ENCODE peak calls at places on chromosomes 11 and 22, in four cellular contexts. One of them, this sample, is unnamed.

GRCh38 chr11:29534831-29535230 is 482.0 kb downstream of the KCNA4 start:
- DNase-seq in lower leg skin: no peak
- DNase-seq in CD8-positive, alpha-beta T cell: no peak
- DNase-seq in PC-9: no peak
- DNase-seq in this sample: no peak

GRCh38 chr11:75326439-75326810 is 25.0 kb downstream of the ARRB1 start:
- DNase-seq in PC-9: no peak
- DNase-seq in CD8-positive, alpha-beta T cell: no peak
- DNase-seq in lower leg skin: no peak
- DNase-seq in this sample: no peak

GRCh38 chr11:5336331-5336730 is 7.0 kb downstream of the OR51B5 start:
- DNase-seq in lower leg skin: no peak
- DNase-seq in PC-9: no peak
- DNase-seq in CD8-positive, alpha-beta T cell: no peak
- DNase-seq in this sample: no peak

GRCh38 chr11:38900156-38900679 is 2302.2 kb upstream of the RAG2 start:
- DNase-seq in PC-9: no peak
- DNase-seq in CD8-positive, alpha-beta T cell: no peak
- DNase-seq in lower leg skin: no peak
- DNase-seq in this sample: no peak

GRCh38 chr11:32613500-32614151 is 30.0 kb downstream of the EIF3M start:
- DNase-seq in PC-9: no peak
- DNase-seq in lower leg skin: no peak
- DNase-seq in CD8-positive, alpha-beta T cell: no peak
- DNase-seq in this sample: no peak

GRCh38 chr11:26078217-26078821 is 253.6 kb upstream of the ANO3 start:
- DNase-seq in CD8-positive, alpha-beta T cell: no peak
- DNase-seq in PC-9: no peak
- DNase-seq in lower leg skin: no peak
- DNase-seq in this sample: no peak

GRCh38 chr22:20016734-20017621 is at the start of gene ARVCF:
- DNase-seq in PC-9: peak
- DNase-seq in lower leg skin: peak
- DNase-seq in CD8-positive, alpha-beta T cell: peak
- DNase-seq in this sample: no peak

GRCh38 chr11:73143126-73143838 is 1.2 kb upstream of the FCHSD2 start:
- DNase-seq in CD8-positive, alpha-beta T cell: no peak
- DNase-seq in lower leg skin: peak
- DNase-seq in PC-9: no peak
- DNase-seq in this sample: no peak

GRCh38 chr22:31089101-31090100 is 8.3 kb downstream of the SMTN start:
- DNase-seq in lower leg skin: no peak
- DNase-seq in CD8-positive, alpha-beta T cell: no peak
- DNase-seq in PC-9: no peak
- DNase-seq in this sample: peak

GRCh38 chr11:2693271-2693833 is 6.4 kb downstream of the KCNQ1OT1 start:
- DNase-seq in CD8-positive, alpha-beta T cell: no peak
- DNase-seq in lower leg skin: peak
- DNase-seq in PC-9: no peak
- DNase-seq in this sample: no peak

GRCh38 chr11:83195649-83196048 is 2.1 kb downstream of the ANKRD42 start:
- DNase-seq in PC-9: no peak
- DNase-seq in lower leg skin: no peak
- DNase-seq in CD8-positive, alpha-beta T cell: no peak
- DNase-seq in this sample: no peak

GRCh38 chr11:131033151-131033651 is 116.9 kb upstream of the SNX19 start:
- DNase-seq in PC-9: peak
- DNase-seq in CD8-positive, alpha-beta T cell: no peak
- DNase-seq in lower leg skin: no peak
- DNase-seq in this sample: no peak

GRCh38 chr22:35344956-35345690 is 35.8 kb upstream of the HMOX1 start:
- DNase-seq in PC-9: no peak
- DNase-seq in lower leg skin: no peak
- DNase-seq in CD8-positive, alpha-beta T cell: no peak
- DNase-seq in this sample: no peak

GRCh38 chr11:134654161-134654915 is 242.3 kb upstream of the B3GAT1 start:
- DNase-seq in PC-9: no peak
- DNase-seq in CD8-positive, alpha-beta T cell: peak
- DNase-seq in lower leg skin: peak
- DNase-seq in this sample: peak

GRCh38 chr11:110049501-110050200 is 43.5 kb upstream of the ZC3H12C start:
- DNase-seq in lower leg skin: no peak
- DNase-seq in CD8-positive, alpha-beta T cell: no peak
- DNase-seq in PC-9: no peak
- DNase-seq in this sample: no peak

GRCh38 chr11:20464566-20464965 is 77.0 kb downstream of the PRMT3 start:
- DNase-seq in CD8-positive, alpha-beta T cell: no peak
- DNase-seq in PC-9: no peak
- DNase-seq in lower leg skin: no peak
- DNase-seq in this sample: no peak

GRCh38 chr11:65553301-65554001 is 4.7 kb downstream of the LTBP3 start:
- DNase-seq in CD8-positive, alpha-beta T cell: peak
- DNase-seq in PC-9: peak
- DNase-seq in lower leg skin: peak
- DNase-seq in this sample: no peak

GRCh38 chr22:40031766-40032470 is 37.2 kb downstream of the FAM83F start:
- DNase-seq in CD8-positive, alpha-beta T cell: no peak
- DNase-seq in PC-9: no peak
- DNase-seq in lower leg skin: peak
- DNase-seq in this sample: no peak

GRCh38 chr11:6498121-6498520 is 1.0 kb downstream of the DNHD1 start:
- DNase-seq in lower leg skin: peak
- DNase-seq in CD8-positive, alpha-beta T cell: no peak
- DNase-seq in PC-9: no peak
- DNase-seq in this sample: no peak

GRCh38 chr11:133821776-133822175 is 23.5 kb downstream of the SPATA19 start:
- DNase-seq in PC-9: peak
- DNase-seq in CD8-positive, alpha-beta T cell: no peak
- DNase-seq in lower leg skin: peak
- DNase-seq in this sample: no peak

GRCh38 chr11:68266121-68266891 is 5.5 kb downstream of the C11orf24 start:
- DNase-seq in PC-9: no peak
- DNase-seq in CD8-positive, alpha-beta T cell: no peak
- DNase-seq in lower leg skin: peak
- DNase-seq in this sample: no peak

GRCh38 chr11:57971272-57972012 is 52.2 kb upstream of the OR9Q1 start:
- DNase-seq in CD8-positive, alpha-beta T cell: no peak
- DNase-seq in lower leg skin: no peak
- DNase-seq in PC-9: no peak
- DNase-seq in this sample: no peak

GRCh38 chr11:126153999-126154398 is 57.5 kb downstream of the RPUSD4 start:
- DNase-seq in PC-9: peak
- DNase-seq in lower leg skin: no peak
- DNase-seq in CD8-positive, alpha-beta T cell: no peak
- DNase-seq in this sample: no peak

GRCh38 chr11:132610216-132610615 is 922.1 kb downstream of the OPCML start:
- DNase-seq in lower leg skin: no peak
- DNase-seq in CD8-positive, alpha-beta T cell: no peak
- DNase-seq in PC-9: no peak
- DNase-seq in this sample: no peak

GRCh38 chr22:46737976-46738641 is at the start of gene CERK:
- DNase-seq in lower leg skin: peak
- DNase-seq in CD8-positive, alpha-beta T cell: peak
- DNase-seq in PC-9: peak
- DNase-seq in this sample: no peak

GRCh38 chr11:93902921-93903320 is 52.5 kb upstream of the VSTM5 start:
- DNase-seq in CD8-positive, alpha-beta T cell: no peak
- DNase-seq in lower leg skin: no peak
- DNase-seq in PC-9: no peak
- DNase-seq in this sample: no peak

GRCh38 chr11:118210323-118210722 is 14.5 kb downstream of the JAML start:
- DNase-seq in lower leg skin: no peak
- DNase-seq in CD8-positive, alpha-beta T cell: no peak
- DNase-seq in PC-9: no peak
- DNase-seq in this sample: no peak

GRCh38 chr22:49848690-49849160 is 4.9 kb upstream of the ZBED4 start:
- DNase-seq in CD8-positive, alpha-beta T cell: no peak
- DNase-seq in lower leg skin: no peak
- DNase-seq in PC-9: no peak
- DNase-seq in this sample: no peak

GRCh38 chr11:119368121-119369034 is 13.1 kb downstream of the USP2 start:
- DNase-seq in lower leg skin: no peak
- DNase-seq in PC-9: peak
- DNase-seq in CD8-positive, alpha-beta T cell: no peak
- DNase-seq in this sample: no peak

GRCh38 chr11:69504127-69504526 is 22.7 kb downstream of the LINC01488 start:
- DNase-seq in lower leg skin: no peak
- DNase-seq in PC-9: no peak
- DNase-seq in CD8-positive, alpha-beta T cell: no peak
- DNase-seq in this sample: no peak

GRCh38 chr22:20965888-20966855 is 883 bp upstream of the AIFM3 start:
- DNase-seq in CD8-positive, alpha-beta T cell: no peak
- DNase-seq in lower leg skin: no peak
- DNase-seq in PC-9: no peak
- DNase-seq in this sample: no peak

GRCh38 chr11:113690619-113691569 is 15.2 kb downstream of the TMPRSS5 start:
- DNase-seq in lower leg skin: no peak
- DNase-seq in PC-9: peak
- DNase-seq in CD8-positive, alpha-beta T cell: no peak
- DNase-seq in this sample: no peak

GRCh38 chr22:20237480-20238440 is 30.4 kb downstream of the RTN4R start:
- DNase-seq in CD8-positive, alpha-beta T cell: peak
- DNase-seq in PC-9: no peak
- DNase-seq in lower leg skin: no peak
- DNase-seq in this sample: no peak

GRCh38 chr11:45158891-45159605 is 12.6 kb downstream of the PRDM11 start:
- DNase-seq in PC-9: no peak
- DNase-seq in CD8-positive, alpha-beta T cell: no peak
- DNase-seq in lower leg skin: peak
- DNase-seq in this sample: no peak

GRCh38 chr11:68031136-68031459 is 617 bp downstream of the NDUFS8 start:
- DNase-seq in CD8-positive, alpha-beta T cell: peak
- DNase-seq in PC-9: no peak
- DNase-seq in lower leg skin: no peak
- DNase-seq in this sample: no peak

GRCh38 chr22:32465661-32466060 is 1.4 kb upstream of the BPIFC start:
- DNase-seq in CD8-positive, alpha-beta T cell: no peak
- DNase-seq in PC-9: no peak
- DNase-seq in lower leg skin: no peak
- DNase-seq in this sample: no peak

GRCh38 chr11:35798423-35798822 is 135.8 kb downstream of the TRIM44 start:
- DNase-seq in CD8-positive, alpha-beta T cell: no peak
- DNase-seq in PC-9: no peak
- DNase-seq in lower leg skin: no peak
- DNase-seq in this sample: no peak

DNA sequence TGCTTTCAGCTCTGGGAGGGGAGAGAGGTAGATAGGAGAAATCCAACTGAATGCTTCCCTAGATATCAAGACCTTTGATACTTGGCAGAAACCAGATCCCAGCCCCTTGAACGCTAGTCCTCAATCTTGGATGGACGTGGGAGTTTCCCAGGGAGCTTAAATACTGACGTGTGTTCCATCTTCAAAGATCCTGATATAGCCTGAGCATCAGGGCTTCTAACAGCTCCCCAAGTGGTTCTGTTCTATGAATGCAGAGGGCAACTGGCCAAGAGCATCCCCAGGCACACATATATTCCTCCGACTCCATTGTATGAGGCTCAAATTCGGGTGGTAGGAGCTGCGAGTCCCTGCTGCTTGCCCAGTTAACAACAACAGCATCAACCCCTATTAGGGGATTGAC is 8.7 kb upstream of the ACCS start:
- DNase-seq in CD8-positive, alpha-beta T cell: no peak
- DNase-seq in lower leg skin: peak
- DNase-seq in PC-9: no peak
- DNase-seq in this sample: no peak
- TF ChIP-seq CTCF in CD8-positive, alpha-beta T cell: no peak
- TF ChIP-seq CTCF in lower leg skin: no peak
- TF ChIP-seq CTCF in PC-9: no peak
- TF ChIP-seq CTCF in this sample: no peak

GRCh38 chr11:62143727-62144126 is 19.9 kb downstream of the INCENP start:
- DNase-seq in PC-9: no peak
- DNase-seq in CD8-positive, alpha-beta T cell: no peak
- DNase-seq in lower leg skin: peak
- DNase-seq in this sample: no peak
- TF ChIP-seq CTCF in PC-9: no peak
- TF ChIP-seq CTCF in CD8-positive, alpha-beta T cell: no peak
- TF ChIP-seq CTCF in lower leg skin: no peak
- TF ChIP-seq CTCF in this sample: no peak

GRCh38 chr22:44084044-44084772 is 60.1 kb downstream of the PARVB start:
- DNase-seq in lower leg skin: no peak
- DNase-seq in CD8-positive, alpha-beta T cell: no peak
- DNase-seq in PC-9: no peak
- DNase-seq in this sample: no peak

GRCh38 chr22:44086759-44087158 is 62.7 kb downstream of the PARVB start:
- DNase-seq in PC-9: no peak
- DNase-seq in lower leg skin: no peak
- DNase-seq in CD8-positive, alpha-beta T cell: no peak
- DNase-seq in this sample: no peak

GRCh38 chr22:44088976-44089570 is 65.0 kb downstream of the PARVB start:
- DNase-seq in lower leg skin: no peak
- DNase-seq in PC-9: no peak
- DNase-seq in CD8-positive, alpha-beta T cell: no peak
- DNase-seq in this sample: no peak

GRCh38 chr22:44089717-44090570 is 65.8 kb downstream of the PARVB start:
- DNase-seq in CD8-positive, alpha-beta T cell: no peak
- DNase-seq in PC-9: no peak
- DNase-seq in lower leg skin: no peak
- DNase-seq in this sample: no peak

GRCh38 chr22:44085743-44086741 is 61.9 kb downstream of the PARVB start:
- DNase-seq in PC-9: peak
- DNase-seq in lower leg skin: no peak
- DNase-seq in CD8-positive, alpha-beta T cell: no peak
- DNase-seq in this sample: no peak
- TF ChIP-seq CTCF in PC-9: peak
- TF ChIP-seq CTCF in lower leg skin: no peak
- TF ChIP-seq CTCF in CD8-positive, alpha-beta T cell: no peak
- TF ChIP-seq CTCF in this sample: no peak

DNA sequence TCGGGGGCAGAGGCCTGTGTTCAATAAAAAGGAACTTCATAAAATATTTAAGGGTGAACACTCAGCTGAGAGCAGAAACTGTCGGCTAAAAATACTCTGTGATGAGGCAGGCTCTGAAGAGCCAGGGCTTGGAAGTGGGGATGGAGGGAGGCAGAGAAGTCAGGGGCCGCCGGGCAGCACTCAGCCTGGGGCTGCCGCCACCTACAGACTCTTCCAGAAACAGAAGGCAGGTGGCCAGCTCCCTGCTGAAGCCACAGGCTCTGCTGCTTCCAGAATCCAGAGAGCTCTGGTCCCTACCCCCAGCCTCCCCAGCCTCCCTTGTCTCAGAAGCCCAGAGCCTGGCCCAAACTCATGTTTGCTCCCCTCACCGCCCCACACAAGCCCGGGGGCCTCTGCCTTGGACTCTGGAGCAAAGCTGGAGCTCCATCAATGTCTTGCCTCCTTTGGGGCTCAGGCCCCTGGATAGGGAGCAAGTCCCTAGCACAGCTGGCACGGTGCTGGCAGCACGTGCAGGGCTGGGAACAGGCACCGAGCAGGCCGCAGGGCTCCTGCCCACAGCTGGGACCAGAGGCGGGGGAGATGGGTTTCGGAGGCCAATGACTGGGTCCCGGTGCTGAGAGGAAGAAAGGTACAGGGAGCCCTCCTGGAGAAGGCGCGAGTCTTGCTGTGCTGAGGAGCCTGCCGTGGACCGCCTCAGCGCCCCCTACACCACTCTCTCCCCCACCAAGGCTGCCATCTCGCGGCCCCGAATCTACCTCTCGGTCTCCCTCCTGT is 8.2 kb downstream of the LRFN4 start:
- DNase-seq in CD8-positive, alpha-beta T cell: no peak
- DNase-seq in lower leg skin: no peak
- DNase-seq in PC-9: no peak
- DNase-seq in this sample: no peak
- TF ChIP-seq CTCF in CD8-positive, alpha-beta T cell: no peak
- TF ChIP-seq CTCF in lower leg skin: no peak
- TF ChIP-seq CTCF in PC-9: no peak
- TF ChIP-seq CTCF in this sample: no peak